ENCODE peak calls at places on chromosomes 3 and 15, in four cellular contexts. One of them, this sample, is unnamed.

GRCh38 chr3:160141485-160142185 is 83.6 kb upstream of the C3orf80 start:
- DNase-seq in SK-N-SH: no peak
- DNase-seq in K562: no peak
- DNase-seq in WTC11: no peak
- DNase-seq in this sample: no peak

GRCh38 chr3:56314842-56315241 is 153.4 kb downstream of the ERC2 start:
- DNase-seq in SK-N-SH: no peak
- DNase-seq in WTC11: peak
- DNase-seq in K562: no peak
- DNase-seq in this sample: no peak

GRCh38 chr3:10522646-10523303 is 17.4 kb upstream of the ATP2B2 start:
- DNase-seq in SK-N-SH: no peak
- DNase-seq in WTC11: no peak
- DNase-seq in K562: no peak
- DNase-seq in this sample: no peak

GRCh38 chr3:134611516-134611915 is 39.3 kb downstream of the KY start:
- DNase-seq in SK-N-SH: no peak
- DNase-seq in WTC11: no peak
- DNase-seq in K562: no peak
- DNase-seq in this sample: no peak

GRCh38 chr3:52998781-52999509 is 46.9 kb downstream of the SFMBT1 start:
- DNase-seq in SK-N-SH: no peak
- DNase-seq in WTC11: peak
- DNase-seq in K562: peak
- DNase-seq in this sample: no peak

GRCh38 chr3:107704477-107704876 is 181.7 kb downstream of the BBX start:
- DNase-seq in SK-N-SH: no peak
- DNase-seq in K562: no peak
- DNase-seq in WTC11: no peak
- DNase-seq in this sample: no peak

GRCh38 chr3:54856271-54856670 is 71.6 kb downstream of the LRTM1 start:
- DNase-seq in WTC11: no peak
- DNase-seq in K562: no peak
- DNase-seq in SK-N-SH: no peak
- DNase-seq in this sample: no peak

GRCh38 chr15:83436513-83437158 is 10.5 kb upstream of the SH3GL3 start:
- DNase-seq in WTC11: no peak
- DNase-seq in K562: peak
- DNase-seq in SK-N-SH: peak
- DNase-seq in this sample: peak

GRCh38 chr15:55829826-55830225 is 86.9 kb upstream of the PRTG start:
- DNase-seq in K562: no peak
- DNase-seq in SK-N-SH: no peak
- DNase-seq in WTC11: no peak
- DNase-seq in this sample: no peak

GRCh38 chr3:150169279-150169970 is 198.7 kb upstream of the PFN2 start:
- DNase-seq in SK-N-SH: no peak
- DNase-seq in K562: no peak
- DNase-seq in WTC11: no peak
- DNase-seq in this sample: no peak

GRCh38 chr3:23019596-23020300 is 183.4 kb upstream of the UBE2E2 start:
- DNase-seq in SK-N-SH: peak
- DNase-seq in WTC11: no peak
- DNase-seq in K562: no peak
- DNase-seq in this sample: no peak

GRCh38 chr3:41711656-41712055 is 250.2 kb downstream of the ULK4 start:
- DNase-seq in WTC11: no peak
- DNase-seq in K562: no peak
- DNase-seq in SK-N-SH: no peak
- DNase-seq in this sample: no peak

GRCh38 chr15:76875911-76876310 is 29.2 kb downstream of the SCAPER start:
- DNase-seq in WTC11: no peak
- DNase-seq in K562: no peak
- DNase-seq in SK-N-SH: no peak
- DNase-seq in this sample: no peak

GRCh38 chr3:7144696-7145308 is 283.9 kb downstream of the GRM7 start:
- DNase-seq in K562: peak
- DNase-seq in WTC11: peak
- DNase-seq in SK-N-SH: peak
- DNase-seq in this sample: peak

GRCh38 chr3:134597390-134597975 is 53.3 kb downstream of the KY start:
- DNase-seq in K562: no peak
- DNase-seq in SK-N-SH: no peak
- DNase-seq in WTC11: no peak
- DNase-seq in this sample: peak

GRCh38 chr3:45907769-45908705 is 21.7 kb downstream of the CCR9 start:
- DNase-seq in K562: no peak
- DNase-seq in WTC11: no peak
- DNase-seq in SK-N-SH: no peak
- DNase-seq in this sample: no peak

GRCh38 chr3:180287703-180288102 is 251.0 kb upstream of the PEX5L start:
- DNase-seq in SK-N-SH: no peak
- DNase-seq in WTC11: no peak
- DNase-seq in K562: no peak
- DNase-seq in this sample: no peak

GRCh38 chr15:81015595-81016252 is 15.0 kb downstream of the TLNRD1 start:
- DNase-seq in WTC11: no peak
- DNase-seq in SK-N-SH: peak
- DNase-seq in K562: no peak
- DNase-seq in this sample: no peak

GRCh38 chr3:106811376-106811775 is 565.9 kb upstream of the CCDC54 start:
- DNase-seq in K562: no peak
- DNase-seq in WTC11: no peak
- DNase-seq in SK-N-SH: no peak
- DNase-seq in this sample: no peak

GRCh38 chr3:123734527-123734902 is 149.6 kb downstream of the MYLK start:
- DNase-seq in WTC11: no peak
- DNase-seq in SK-N-SH: no peak
- DNase-seq in K562: no peak
- DNase-seq in this sample: no peak

GRCh38 chr3:61947456-61947855 is 386.1 kb downstream of the PTPRG start:
- DNase-seq in K562: no peak
- DNase-seq in WTC11: no peak
- DNase-seq in SK-N-SH: no peak
- DNase-seq in this sample: no peak

GRCh38 chr3:42115223-42115622 is 24.1 kb downstream of the TRAK1 start:
- DNase-seq in K562: no peak
- DNase-seq in WTC11: no peak
- DNase-seq in SK-N-SH: no peak
- DNase-seq in this sample: peak

GRCh38 chr15:88255496-88256171 is 905 bp downstream of the NTRK3 start:
- DNase-seq in SK-N-SH: peak
- DNase-seq in WTC11: peak
- DNase-seq in K562: no peak
- DNase-seq in this sample: no peak

GRCh38 chr15:41825145-41825544 is 2.7 kb upstream of the JMJD7 start:
- DNase-seq in SK-N-SH: no peak
- DNase-seq in K562: no peak
- DNase-seq in WTC11: no peak
- DNase-seq in this sample: no peak

DNA sequence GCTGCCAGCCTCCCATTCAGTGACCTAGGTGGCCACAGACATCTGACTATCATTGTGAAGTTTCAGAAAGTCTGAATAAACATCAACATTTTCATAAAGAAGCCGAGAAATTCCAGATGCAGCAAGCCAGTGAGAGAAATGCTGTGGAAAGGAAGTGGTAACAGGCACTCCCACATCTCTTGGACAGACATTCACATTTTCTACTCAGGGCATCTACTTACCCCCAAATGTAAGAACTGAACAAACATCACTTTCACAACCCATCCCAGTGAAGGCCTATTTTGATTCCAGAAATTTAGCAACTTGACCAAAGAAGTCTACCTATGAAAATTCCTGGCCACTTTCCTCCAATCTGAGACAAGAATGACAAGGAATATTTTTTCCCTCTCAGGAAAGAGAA is 224.8 kb upstream of the DCBLD2 start:
- DNase-seq in WTC11: no peak
- DNase-seq in K562: no peak
- DNase-seq in SK-N-SH: no peak
- DNase-seq in this sample: no peak
- TF ChIP-seq FOXJ3 in WTC11: no peak
- TF ChIP-seq FOXJ3 in K562: no peak
- TF ChIP-seq FOXJ3 in SK-N-SH: no peak
- TF ChIP-seq FOXJ3 in this sample: no peak

DNA sequence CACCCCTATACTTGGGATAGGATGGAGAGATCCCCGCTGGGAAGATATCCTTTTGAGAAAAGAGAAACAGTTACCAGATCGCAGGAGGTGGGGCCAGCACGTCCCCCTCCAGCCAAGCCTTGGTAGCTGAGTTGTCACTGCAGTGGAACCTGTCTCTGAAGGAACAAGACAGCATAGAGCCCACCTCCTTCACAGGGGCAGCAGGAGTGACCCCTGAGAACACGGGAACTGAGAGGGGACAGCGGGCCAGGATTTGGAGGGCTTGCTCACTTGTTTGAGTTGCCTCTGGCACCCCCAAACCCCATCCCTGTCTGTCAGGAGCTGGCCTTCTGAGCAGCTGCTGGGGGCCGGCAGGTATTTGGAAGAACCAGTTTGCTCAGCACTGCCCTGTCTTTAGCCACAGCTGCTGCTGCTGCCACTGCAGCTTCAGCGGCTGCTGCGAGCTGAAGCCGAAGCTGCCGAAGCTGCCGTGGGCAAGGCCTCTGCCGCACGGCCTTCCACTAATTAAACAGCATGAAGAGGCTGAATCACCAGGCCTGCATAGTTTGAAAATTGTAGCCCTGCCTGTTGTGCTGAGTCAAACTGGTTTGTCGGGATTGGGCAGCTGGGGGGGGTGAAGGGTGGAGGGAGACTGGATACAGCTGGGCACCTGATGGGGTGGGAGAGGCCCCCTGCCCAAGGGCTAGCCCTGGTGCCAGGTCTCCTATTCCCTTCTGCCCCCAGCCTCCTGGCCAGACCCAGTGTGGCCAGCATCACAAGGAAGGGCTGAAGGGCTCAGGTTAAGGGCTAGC is 4.0 kb downstream of the EPHB3 start:
- DNase-seq in SK-N-SH: peak
- DNase-seq in K562: no peak
- DNase-seq in WTC11: no peak
- DNase-seq in this sample: no peak
- TF ChIP-seq FOXJ3 in SK-N-SH: no peak
- TF ChIP-seq FOXJ3 in K562: no peak
- TF ChIP-seq FOXJ3 in WTC11: no peak
- TF ChIP-seq FOXJ3 in this sample: no peak

DNA sequence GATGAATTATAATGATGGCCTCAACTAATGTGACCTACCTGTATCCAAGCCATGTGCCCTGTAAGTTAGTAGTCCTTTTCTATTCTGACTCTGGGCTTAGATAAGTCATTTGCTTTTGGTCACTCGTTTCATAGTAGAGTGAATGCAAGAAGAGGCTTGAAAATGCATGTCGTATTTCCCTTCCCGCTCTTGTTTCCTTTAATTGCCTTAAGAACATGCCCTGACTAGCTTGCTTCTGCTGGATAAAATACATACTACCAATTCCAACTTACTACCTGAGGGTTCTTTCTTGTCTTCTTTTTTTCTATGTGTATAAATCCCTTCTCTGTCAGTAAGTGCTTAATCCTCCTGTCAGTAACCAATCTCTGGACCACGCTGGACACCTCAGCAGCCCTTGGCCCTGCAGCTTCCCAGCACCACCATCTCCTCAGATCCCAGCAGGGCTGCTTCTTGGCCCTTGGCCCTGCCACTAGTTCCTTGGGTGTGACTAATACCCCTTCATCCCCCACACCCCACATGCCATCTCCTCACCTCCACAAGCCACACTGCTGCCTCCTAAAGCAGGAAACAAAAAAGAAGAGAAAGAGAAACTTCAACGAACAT is 771.7 kb downstream of the IGSF11 start:
- DNase-seq in K562: no peak
- DNase-seq in SK-N-SH: no peak
- DNase-seq in WTC11: no peak
- DNase-seq in this sample: no peak
- TF ChIP-seq FOXJ3 in K562: no peak
- TF ChIP-seq FOXJ3 in SK-N-SH: no peak
- TF ChIP-seq FOXJ3 in WTC11: no peak
- TF ChIP-seq FOXJ3 in this sample: no peak

GRCh38 chr15:79678032-79678701 is 218.6 kb downstream of the MTHFS start:
- DNase-seq in SK-N-SH: no peak
- DNase-seq in WTC11: no peak
- DNase-seq in K562: no peak
- DNase-seq in this sample: no peak

GRCh38 chr15:79674124-79674465 is 222.7 kb downstream of the MTHFS start:
- DNase-seq in WTC11: no peak
- DNase-seq in SK-N-SH: no peak
- DNase-seq in K562: no peak
- DNase-seq in this sample: no peak

GRCh38 chr15:79676621-79677020 is 220.2 kb downstream of the MTHFS start:
- DNase-seq in SK-N-SH: no peak
- DNase-seq in K562: no peak
- DNase-seq in WTC11: no peak
- DNase-seq in this sample: no peak

GRCh38 chr15:79675982-79676381 is 220.8 kb downstream of the MTHFS start:
- DNase-seq in WTC11: no peak
- DNase-seq in SK-N-SH: no peak
- DNase-seq in K562: no peak
- DNase-seq in this sample: no peak

DNA sequence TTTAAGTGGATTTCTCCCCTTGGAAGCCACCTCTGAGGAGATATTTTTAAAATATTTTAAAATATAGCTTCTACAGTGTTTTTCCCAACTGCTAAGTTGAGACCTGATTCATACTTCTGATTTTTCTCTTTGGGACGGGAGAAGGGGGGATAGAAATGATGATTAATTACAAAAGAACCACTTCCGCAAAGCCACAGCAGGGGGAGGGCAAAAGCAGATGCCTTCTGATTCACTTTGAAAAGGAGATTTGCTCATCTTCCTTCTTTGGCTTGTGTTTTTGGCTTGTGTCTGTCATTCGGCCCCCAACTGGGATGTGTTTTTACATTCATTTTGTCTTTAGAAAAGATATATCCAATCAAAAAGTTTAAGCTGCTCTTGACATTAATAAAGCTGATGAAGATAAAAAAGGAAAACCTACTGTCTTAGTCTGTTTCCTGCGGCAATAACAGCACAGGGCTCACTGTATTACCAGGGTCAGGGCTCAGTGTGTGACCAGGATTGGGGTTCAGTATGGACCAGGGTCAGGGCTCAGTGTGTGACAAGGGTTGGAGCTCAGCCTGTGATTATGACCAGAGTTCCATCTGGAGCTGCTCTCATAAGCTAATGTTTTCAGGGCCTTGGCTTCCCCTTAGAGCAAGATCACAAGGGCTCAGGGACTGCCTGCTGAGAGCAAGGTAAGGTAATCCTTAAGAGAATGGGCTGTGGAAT is 223.2 kb downstream of the MTHFS start:
- DNase-seq in SK-N-SH: no peak
- DNase-seq in WTC11: no peak
- DNase-seq in K562: no peak
- DNase-seq in this sample: no peak
- TF ChIP-seq FOXJ3 in SK-N-SH: no peak
- TF ChIP-seq FOXJ3 in WTC11: no peak
- TF ChIP-seq FOXJ3 in K562: no peak
- TF ChIP-seq FOXJ3 in this sample: no peak

GRCh38 chr3:90091557-90091956 is 984.1 kb downstream of the EPHA3 start:
- DNase-seq in WTC11: peak
- DNase-seq in SK-N-SH: peak
- DNase-seq in K562: no peak
- DNase-seq in this sample: peak
- TF ChIP-seq FOXJ3 in WTC11: no peak
- TF ChIP-seq FOXJ3 in SK-N-SH: no peak
- TF ChIP-seq FOXJ3 in K562: no peak
- TF ChIP-seq FOXJ3 in this sample: no peak

GRCh38 chr3:20646425-20646824 is 460.4 kb upstream of the SGO1 start:
- DNase-seq in K562: no peak
- DNase-seq in WTC11: no peak
- DNase-seq in SK-N-SH: no peak
- DNase-seq in this sample: no peak
- TF ChIP-seq FOXJ3 in K562: no peak
- TF ChIP-seq FOXJ3 in WTC11: no peak
- TF ChIP-seq FOXJ3 in SK-N-SH: no peak
- TF ChIP-seq FOXJ3 in this sample: no peak

This sample was measured in HepG2.